ENCODE peak calls at places on chromosomes 11 and 22, in seven cellular contexts. C is transverse colon, S is A549, H is IMR-90, Y is NB4, A is upper lobe of left lung, K is body of pancreas. O is an unnamed sample.

GRCh38 chr11:2314525-2315394 is 12.9 kb downstream of the TSPAN32 start:
- DNase-seq in C (peak), S (no peak), H (peak), Y (peak), A (peak), K (peak), O (peak)

GRCh38 chr11:63020671-63021255 is 5.1 kb upstream of the SLC22A8 start:
- DNase-seq in C (no peak), S (peak), H (no peak), Y (peak), A (no peak), K (no peak), O (peak)

GRCh38 chr11:117045196-117045595 is 53.0 kb downstream of the SIK3 start:
- DNase-seq in C (peak), S (no peak), H (peak), Y (no peak), A (no peak), K (no peak), O (no peak)

GRCh38 chr22:47089796-47090460 is 327.5 kb downstream of the TBC1D22A start:
- DNase-seq in C (no peak), S (no peak), H (no peak), Y (no peak), A (no peak), K (no peak), O (no peak)

GRCh38 chr22:24424001-24424900 is 3.1 kb upstream of the ADORA2A start:
- DNase-seq in C (no peak), S (no peak), H (no peak), Y (peak), A (no peak), K (no peak), O (no peak)

GRCh38 chr11:111443640-111444039 is 64.6 kb upstream of the POU2AF1 start:
- DNase-seq in C (no peak), S (no peak), H (no peak), Y (no peak), A (no peak), K (no peak), O (no peak)

GRCh38 chr11:36385121-36385530 is 89.0 kb downstream of the PRR5L start:
- DNase-seq in C (no peak), S (no peak), H (peak), Y (no peak), A (no peak), K (no peak), O (no peak)

GRCh38 chr11:123616505-123617198 is 37.8 kb downstream of the SCN3B start:
- DNase-seq in C (peak), S (no peak), H (peak), Y (no peak), A (no peak), K (no peak), O (no peak)

GRCh38 chr11:206516-207212 is 535 bp downstream of the BET1L start:
- DNase-seq in C (peak), S (no peak), H (no peak), Y (peak), A (peak), K (peak), O (peak)

GRCh38 chr11:128603752-128604472 is 16.6 kb upstream of the ETS1 start:
- DNase-seq in C (no peak), S (no peak), H (no peak), Y (peak), A (no peak), K (no peak), O (no peak)

GRCh38 chr11:118224512-118225180 is at the start of gene JAML:
- DNase-seq in C (peak), S (no peak), H (no peak), Y (peak), A (no peak), K (no peak), O (no peak)
- TF ChIP-seq POLR2A in C (peak), S (no peak), H (no peak), Y (no peak), A (peak), K (no peak), O (no peak)

GRCh38 chr11:95577716-95578460 is 211.7 kb downstream of the FAM76B start:
- DNase-seq in C (no peak), S (no peak), H (peak), Y (peak), A (no peak), K (no peak), O (no peak)
- TF ChIP-seq CTCF in C (no peak), S (no peak), H (no peak), Y (no peak), A (no peak), K (no peak), O (no peak)

DNA sequence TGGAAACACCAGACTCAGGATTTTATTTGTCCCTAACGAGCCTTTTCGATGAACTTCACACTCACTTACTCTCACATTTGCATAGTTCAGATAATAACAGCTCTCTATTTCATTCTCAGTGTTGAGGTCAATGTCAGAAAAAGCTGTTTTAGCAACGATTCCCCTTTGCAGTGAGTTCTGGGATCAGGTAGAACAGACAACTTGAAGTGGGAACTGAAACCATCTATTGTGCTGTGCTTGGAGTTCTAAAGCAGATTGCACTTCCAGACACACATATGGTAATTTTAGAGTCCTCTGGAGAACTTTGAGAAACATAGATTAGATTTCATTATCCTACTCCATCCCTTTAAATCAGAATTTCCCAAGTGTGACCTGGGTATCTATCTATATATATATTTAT is 124.6 kb upstream of the BLID start:
- DNase-seq in C (no peak), S (no peak), H (no peak), Y (no peak), A (no peak), K (no peak), O (no peak)
- H3K4me3 ChIP-seq in C (no peak), S (no peak), H (no peak), Y (no peak), A (no peak), K (no peak), O (no peak)

GRCh38 chr22:38569181-38569971 is 607 bp downstream of the DMC1 start:
- DNase-seq in C (peak), S (no peak), H (no peak), Y (peak), A (no peak), K (peak), O (no peak)

GRCh38 chr22:38572065-38572464 is 2.1 kb upstream of the DMC1 start:
- DNase-seq in C (peak), S (peak), H (peak), Y (peak), A (peak), K (peak), O (peak)

GRCh38 chr22:38570841-38571364 is 920 bp upstream of the DMC1 start:
- DNase-seq in C (peak), S (peak), H (peak), Y (peak), A (peak), K (peak), O (peak)

GRCh38 chr22:38567531-38568245 is 2.3 kb downstream of the DMC1 start:
- DNase-seq in C (no peak), S (no peak), H (no peak), Y (no peak), A (no peak), K (no peak), O (no peak)

GRCh38 chr22:38569972-38570840 is at the start of gene DMC1:
- DNase-seq in C (peak), S (peak), H (peak), Y (peak), A (peak), K (peak), O (peak)
- TF ChIP-seq POLR2A in C (peak), S (peak), H (no peak), Y (peak), A (peak), K (no peak), O (no peak)

GRCh38 chr11:84398017-84398626 is 1112.0 kb upstream of the CCDC90B start:
- DNase-seq in C (no peak), S (peak), H (peak), Y (peak), A (no peak), K (no peak), O (no peak)
- TF ChIP-seq CTCF in C (no peak), S (peak), H (peak), Y (peak), A (no peak), K (peak), O (no peak)

O was measured in lower leg skin.